ENCODE peak calls at places on chromosomes 1 and 21, in nine cellular contexts. One of them, this sample, is unnamed.

GRCh38 chr21:43703068-43703880 is 15.7 kb upstream of the PDXK start:
- DNase-seq in GM12865: no peak
- DNase-seq in choroid plexus epithelial cell: peak
- DNase-seq in foreskin fibroblast: peak
- DNase-seq in AG04450: no peak
- DNase-seq in fibroblast of the aortic adventitia: peak
- DNase-seq in dorsolateral prefrontal cortex: no peak
- DNase-seq in tibial artery: no peak
- DNase-seq in IMR-90: peak
- DNase-seq in this sample: peak

GRCh38 chr1:164767257-164768044 is 208.5 kb downstream of the PBX1 start:
- DNase-seq in GM12865: no peak
- DNase-seq in choroid plexus epithelial cell: peak
- DNase-seq in foreskin fibroblast: peak
- DNase-seq in AG04450: peak
- DNase-seq in fibroblast of the aortic adventitia: peak
- DNase-seq in dorsolateral prefrontal cortex: no peak
- DNase-seq in tibial artery: no peak
- DNase-seq in IMR-90: peak
- DNase-seq in this sample: peak

GRCh38 chr1:13960376-13960987 is 260.5 kb downstream of the PRDM2 start:
- DNase-seq in GM12865: peak
- DNase-seq in choroid plexus epithelial cell: peak
- DNase-seq in foreskin fibroblast: peak
- DNase-seq in AG04450: no peak
- DNase-seq in fibroblast of the aortic adventitia: peak
- DNase-seq in dorsolateral prefrontal cortex: peak
- DNase-seq in tibial artery: peak
- DNase-seq in IMR-90: peak
- DNase-seq in this sample: peak

GRCh38 chr1:201119206-201119814 is 7.1 kb upstream of the CACNA1S start:
- DNase-seq in GM12865: peak
- DNase-seq in choroid plexus epithelial cell: peak
- DNase-seq in foreskin fibroblast: peak
- DNase-seq in AG04450: no peak
- DNase-seq in fibroblast of the aortic adventitia: peak
- DNase-seq in dorsolateral prefrontal cortex: peak
- DNase-seq in tibial artery: no peak
- DNase-seq in IMR-90: peak
- DNase-seq in this sample: peak

GRCh38 chr1:97647776-97648175 is 273.1 kb downstream of the DPYD start:
- DNase-seq in GM12865: no peak
- DNase-seq in choroid plexus epithelial cell: peak
- DNase-seq in foreskin fibroblast: peak
- DNase-seq in AG04450: peak
- DNase-seq in fibroblast of the aortic adventitia: peak
- DNase-seq in dorsolateral prefrontal cortex: no peak
- DNase-seq in tibial artery: no peak
- DNase-seq in IMR-90: peak
- DNase-seq in this sample: peak

GRCh38 chr21:35044770-35045538 is 4.1 kb downstream of the RUNX1 start:
- DNase-seq in GM12865: peak
- DNase-seq in choroid plexus epithelial cell: no peak
- DNase-seq in foreskin fibroblast: no peak
- DNase-seq in AG04450: no peak
- DNase-seq in fibroblast of the aortic adventitia: no peak
- DNase-seq in dorsolateral prefrontal cortex: no peak
- DNase-seq in tibial artery: no peak
- DNase-seq in IMR-90: no peak
- DNase-seq in this sample: no peak

GRCh38 chr1:89462250-89462649 is 62.4 kb upstream of the LRRC8B start:
- DNase-seq in GM12865: no peak
- DNase-seq in choroid plexus epithelial cell: no peak
- DNase-seq in foreskin fibroblast: no peak
- DNase-seq in AG04450: no peak
- DNase-seq in fibroblast of the aortic adventitia: no peak
- DNase-seq in dorsolateral prefrontal cortex: no peak
- DNase-seq in tibial artery: no peak
- DNase-seq in IMR-90: no peak
- DNase-seq in this sample: no peak

GRCh38 chr1:234581063-234581714 is 28.8 kb downstream of the IRF2BP2 start:
- DNase-seq in GM12865: no peak
- DNase-seq in choroid plexus epithelial cell: no peak
- DNase-seq in foreskin fibroblast: no peak
- DNase-seq in AG04450: no peak
- DNase-seq in fibroblast of the aortic adventitia: no peak
- DNase-seq in dorsolateral prefrontal cortex: no peak
- DNase-seq in tibial artery: no peak
- DNase-seq in IMR-90: no peak
- DNase-seq in this sample: no peak

GRCh38 chr21:40830836-40831235 is 16.1 kb downstream of the DSCAM start:
- DNase-seq in GM12865: no peak
- DNase-seq in choroid plexus epithelial cell: no peak
- DNase-seq in foreskin fibroblast: no peak
- DNase-seq in AG04450: no peak
- DNase-seq in fibroblast of the aortic adventitia: no peak
- DNase-seq in dorsolateral prefrontal cortex: no peak
- DNase-seq in tibial artery: no peak
- DNase-seq in IMR-90: no peak
- DNase-seq in this sample: no peak

GRCh38 chr21:40829308-40829707 is 17.6 kb downstream of the DSCAM start:
- DNase-seq in GM12865: no peak
- DNase-seq in choroid plexus epithelial cell: no peak
- DNase-seq in foreskin fibroblast: no peak
- DNase-seq in AG04450: no peak
- DNase-seq in fibroblast of the aortic adventitia: no peak
- DNase-seq in dorsolateral prefrontal cortex: no peak
- DNase-seq in tibial artery: no peak
- DNase-seq in IMR-90: no peak
- DNase-seq in this sample: no peak

GRCh38 chr21:40829791-40830190 is 17.2 kb downstream of the DSCAM start:
- DNase-seq in GM12865: no peak
- DNase-seq in choroid plexus epithelial cell: no peak
- DNase-seq in foreskin fibroblast: no peak
- DNase-seq in AG04450: no peak
- DNase-seq in fibroblast of the aortic adventitia: no peak
- DNase-seq in dorsolateral prefrontal cortex: no peak
- DNase-seq in tibial artery: no peak
- DNase-seq in IMR-90: no peak
- DNase-seq in this sample: no peak

GRCh38 chr21:40835179-40835694 is 11.7 kb downstream of the DSCAM start:
- DNase-seq in GM12865: no peak
- DNase-seq in choroid plexus epithelial cell: no peak
- DNase-seq in foreskin fibroblast: no peak
- DNase-seq in AG04450: no peak
- DNase-seq in fibroblast of the aortic adventitia: no peak
- DNase-seq in dorsolateral prefrontal cortex: no peak
- DNase-seq in tibial artery: no peak
- DNase-seq in IMR-90: no peak
- DNase-seq in this sample: no peak

DNA sequence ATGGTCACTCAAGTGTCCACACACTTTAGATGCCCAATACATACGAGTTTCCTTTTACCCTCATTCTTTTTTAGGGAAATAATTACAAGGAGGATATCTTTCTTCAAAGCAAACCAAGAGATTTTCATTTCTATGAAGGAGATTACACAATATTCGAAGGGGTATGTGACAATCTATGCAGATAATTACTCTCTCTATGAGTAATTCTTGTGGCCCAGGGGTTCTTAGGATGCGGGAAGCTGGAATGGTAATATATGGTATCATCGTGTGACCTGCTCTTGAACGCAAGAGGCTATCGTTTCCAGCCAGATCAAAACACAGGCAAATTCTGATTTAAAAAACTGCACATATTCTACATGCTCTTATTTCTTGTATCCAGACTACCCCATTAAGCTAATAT is 14.6 kb downstream of the DSCAM start:
- DNase-seq in GM12865: no peak
- DNase-seq in choroid plexus epithelial cell: no peak
- DNase-seq in foreskin fibroblast: no peak
- DNase-seq in AG04450: no peak
- DNase-seq in fibroblast of the aortic adventitia: no peak
- DNase-seq in dorsolateral prefrontal cortex: no peak
- DNase-seq in tibial artery: no peak
- DNase-seq in IMR-90: no peak
- DNase-seq in this sample: no peak
- TF ChIP-seq CTCF in GM12865: no peak
- TF ChIP-seq CTCF in choroid plexus epithelial cell: no peak
- TF ChIP-seq CTCF in foreskin fibroblast: no peak
- TF ChIP-seq CTCF in AG04450: no peak
- TF ChIP-seq CTCF in fibroblast of the aortic adventitia: no peak
- TF ChIP-seq CTCF in dorsolateral prefrontal cortex: no peak
- TF ChIP-seq CTCF in tibial artery: no peak
- TF ChIP-seq CTCF in IMR-90: no peak
- TF ChIP-seq CTCF in this sample: no peak

DNA sequence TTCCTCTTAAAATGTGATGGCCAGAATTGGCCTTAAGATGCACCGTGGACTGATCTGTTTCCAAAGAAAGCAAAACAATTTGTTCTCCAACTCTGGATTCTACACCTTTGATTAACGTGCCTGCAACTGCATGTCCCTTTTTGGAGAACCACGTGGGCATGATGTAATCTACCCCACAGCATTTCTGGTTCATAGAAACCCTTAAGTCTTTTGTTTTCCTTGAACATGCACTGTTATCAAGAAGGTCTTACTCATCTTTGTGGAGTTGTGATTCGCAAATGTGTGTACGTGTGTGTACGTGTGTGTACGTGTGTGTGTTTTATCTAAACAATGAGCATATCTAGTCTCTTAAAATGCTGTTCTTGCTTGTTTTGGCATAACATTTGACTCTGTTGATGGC is 57.8 kb downstream of the LPAR3 start:
- DNase-seq in GM12865: no peak
- DNase-seq in choroid plexus epithelial cell: no peak
- DNase-seq in foreskin fibroblast: peak
- DNase-seq in AG04450: no peak
- DNase-seq in fibroblast of the aortic adventitia: peak
- DNase-seq in dorsolateral prefrontal cortex: no peak
- DNase-seq in tibial artery: no peak
- DNase-seq in IMR-90: peak
- DNase-seq in this sample: no peak
- H3K4me3 ChIP-seq in GM12865: no peak
- H3K4me3 ChIP-seq in choroid plexus epithelial cell: no peak
- H3K4me3 ChIP-seq in foreskin fibroblast: no peak
- H3K4me3 ChIP-seq in AG04450: no peak
- H3K4me3 ChIP-seq in fibroblast of the aortic adventitia: no peak
- H3K4me3 ChIP-seq in dorsolateral prefrontal cortex: no peak
- H3K4me3 ChIP-seq in tibial artery: no peak
- H3K4me3 ChIP-seq in IMR-90: no peak
- H3K4me3 ChIP-seq in this sample: no peak

GRCh38 chr21:41407541-41408460 is 18.2 kb upstream of the MX1 start:
- DNase-seq in GM12865: no peak
- DNase-seq in choroid plexus epithelial cell: no peak
- DNase-seq in foreskin fibroblast: no peak
- DNase-seq in AG04450: no peak
- DNase-seq in fibroblast of the aortic adventitia: no peak
- DNase-seq in dorsolateral prefrontal cortex: no peak
- DNase-seq in tibial artery: no peak
- DNase-seq in IMR-90: no peak
- DNase-seq in this sample: no peak

GRCh38 chr21:41406340-41406739 is 19.7 kb upstream of the MX1 start:
- DNase-seq in GM12865: no peak
- DNase-seq in choroid plexus epithelial cell: no peak
- DNase-seq in foreskin fibroblast: no peak
- DNase-seq in AG04450: no peak
- DNase-seq in fibroblast of the aortic adventitia: no peak
- DNase-seq in dorsolateral prefrontal cortex: no peak
- DNase-seq in tibial artery: no peak
- DNase-seq in IMR-90: no peak
- DNase-seq in this sample: no peak

GRCh38 chr21:41410767-41411448 is 15.1 kb upstream of the MX1 start:
- DNase-seq in GM12865: no peak
- DNase-seq in choroid plexus epithelial cell: no peak
- DNase-seq in foreskin fibroblast: no peak
- DNase-seq in AG04450: no peak
- DNase-seq in fibroblast of the aortic adventitia: no peak
- DNase-seq in dorsolateral prefrontal cortex: no peak
- DNase-seq in tibial artery: no peak
- DNase-seq in IMR-90: no peak
- DNase-seq in this sample: no peak

GRCh38 chr21:41410361-41410760 is 15.7 kb upstream of the MX1 start:
- DNase-seq in GM12865: no peak
- DNase-seq in choroid plexus epithelial cell: no peak
- DNase-seq in foreskin fibroblast: no peak
- DNase-seq in AG04450: no peak
- DNase-seq in fibroblast of the aortic adventitia: no peak
- DNase-seq in dorsolateral prefrontal cortex: no peak
- DNase-seq in tibial artery: no peak
- DNase-seq in IMR-90: no peak
- DNase-seq in this sample: no peak

GRCh38 chr21:41411449-41412089 is 14.5 kb upstream of the MX1 start:
- DNase-seq in GM12865: peak
- DNase-seq in choroid plexus epithelial cell: no peak
- DNase-seq in foreskin fibroblast: no peak
- DNase-seq in AG04450: no peak
- DNase-seq in fibroblast of the aortic adventitia: no peak
- DNase-seq in dorsolateral prefrontal cortex: no peak
- DNase-seq in tibial artery: no peak
- DNase-seq in IMR-90: no peak
- DNase-seq in this sample: peak
- TF ChIP-seq CTCF in GM12865: peak
- TF ChIP-seq CTCF in choroid plexus epithelial cell: no peak
- TF ChIP-seq CTCF in foreskin fibroblast: no peak
- TF ChIP-seq CTCF in AG04450: no peak
- TF ChIP-seq CTCF in fibroblast of the aortic adventitia: no peak
- TF ChIP-seq CTCF in dorsolateral prefrontal cortex: no peak
- TF ChIP-seq CTCF in tibial artery: no peak
- TF ChIP-seq CTCF in IMR-90: no peak
- TF ChIP-seq CTCF in this sample: peak

GRCh38 chr1:94538243-94538827 is 3.2 kb downstream of the F3 start:
- DNase-seq in GM12865: no peak
- DNase-seq in choroid plexus epithelial cell: peak
- DNase-seq in foreskin fibroblast: no peak
- DNase-seq in AG04450: no peak
- DNase-seq in fibroblast of the aortic adventitia: no peak
- DNase-seq in dorsolateral prefrontal cortex: no peak
- DNase-seq in tibial artery: no peak
- DNase-seq in IMR-90: no peak
- DNase-seq in this sample: no peak

GRCh38 chr1:94539496-94539895 is 2.1 kb downstream of the F3 start:
- DNase-seq in GM12865: no peak
- DNase-seq in choroid plexus epithelial cell: no peak
- DNase-seq in foreskin fibroblast: peak
- DNase-seq in AG04450: no peak
- DNase-seq in fibroblast of the aortic adventitia: peak
- DNase-seq in dorsolateral prefrontal cortex: no peak
- DNase-seq in tibial artery: no peak
- DNase-seq in IMR-90: peak
- DNase-seq in this sample: peak

GRCh38 chr1:94535879-94536278 is 5.7 kb downstream of the F3 start:
- DNase-seq in GM12865: no peak
- DNase-seq in choroid plexus epithelial cell: peak
- DNase-seq in foreskin fibroblast: no peak
- DNase-seq in AG04450: no peak
- DNase-seq in fibroblast of the aortic adventitia: no peak
- DNase-seq in dorsolateral prefrontal cortex: no peak
- DNase-seq in tibial artery: no peak
- DNase-seq in IMR-90: no peak
- DNase-seq in this sample: no peak

GRCh38 chr1:94540440-94541174 is 952 bp downstream of the F3 start:
- DNase-seq in GM12865: no peak
- DNase-seq in choroid plexus epithelial cell: no peak
- DNase-seq in foreskin fibroblast: no peak
- DNase-seq in AG04450: no peak
- DNase-seq in fibroblast of the aortic adventitia: no peak
- DNase-seq in dorsolateral prefrontal cortex: no peak
- DNase-seq in tibial artery: no peak
- DNase-seq in IMR-90: no peak
- DNase-seq in this sample: no peak

GRCh38 chr1:94537254-94537653 is 4.3 kb downstream of the F3 start:
- DNase-seq in GM12865: no peak
- DNase-seq in choroid plexus epithelial cell: no peak
- DNase-seq in foreskin fibroblast: no peak
- DNase-seq in AG04450: no peak
- DNase-seq in fibroblast of the aortic adventitia: no peak
- DNase-seq in dorsolateral prefrontal cortex: no peak
- DNase-seq in tibial artery: no peak
- DNase-seq in IMR-90: no peak
- DNase-seq in this sample: no peak
- H3K4me3 ChIP-seq in GM12865: no peak
- H3K4me3 ChIP-seq in choroid plexus epithelial cell: peak
- H3K4me3 ChIP-seq in foreskin fibroblast: no peak
- H3K4me3 ChIP-seq in AG04450: peak
- H3K4me3 ChIP-seq in fibroblast of the aortic adventitia: no peak
- H3K4me3 ChIP-seq in dorsolateral prefrontal cortex: peak
- H3K4me3 ChIP-seq in tibial artery: no peak
- H3K4me3 ChIP-seq in IMR-90: peak
- H3K4me3 ChIP-seq in this sample: no peak

This sample was measured in fibroblast of mammary gland.